ENCODE peak calls at places on chromosomes 13 and 19, in eight cellular contexts. E is GM23338, Q is lower lobe of right lung, B is kidney, I is caudate nucleus, H is Peyer's patch, W is testis, K is PC-3. U is an unnamed sample.

GRCh38 chr19:3389876-3390361 is 23.5 kb downstream of the NFIC start:
- DNase-seq in E (peak), Q (no peak), B (peak), I (no peak), H (no peak), W (no peak), K (no peak), U (peak)

GRCh38 chr13:42218576-42218975 is 53.4 kb upstream of the AKAP11 start:
- DNase-seq in E (no peak), Q (no peak), B (no peak), I (no peak), H (no peak), W (no peak), K (no peak), U (no peak)

GRCh38 chr13:87810391-87810801 is 139.2 kb downstream of the SLITRK5 start:
- DNase-seq in E (peak), Q (no peak), B (peak), I (no peak), H (peak), W (peak), K (peak), U (no peak)

GRCh38 chr13:40149611-40150283 is 494.3 kb downstream of the COG6 start:
- DNase-seq in E (no peak), Q (no peak), B (no peak), I (no peak), H (no peak), W (no peak), K (peak), U (peak)

GRCh38 chr13:97385854-97386253 is 48.1 kb upstream of the RAP2A start:
- DNase-seq in E (no peak), Q (no peak), B (no peak), I (no peak), H (no peak), W (no peak), K (peak), U (no peak)

GRCh38 chr13:27118428-27119054 is 53.1 kb downstream of the USP12 start:
- DNase-seq in E (no peak), Q (no peak), B (no peak), I (no peak), H (no peak), W (no peak), K (no peak), U (no peak)

GRCh38 chr19:47187797-47188196 is 43.2 kb downstream of the BBC3 start:
- DNase-seq in E (no peak), Q (no peak), B (no peak), I (no peak), H (no peak), W (no peak), K (peak), U (no peak)

GRCh38 chr19:48630289-48631036 is 6.7 kb downstream of the DBP start:
- DNase-seq in E (peak), Q (peak), B (peak), I (no peak), H (peak), W (peak), K (no peak), U (peak)

GRCh38 chr19:19062454-19063182 is 1.2 kb upstream of the SLC25A42 start:
- DNase-seq in E (peak), Q (no peak), B (no peak), I (no peak), H (no peak), W (no peak), K (peak), U (peak)

GRCh38 chr19:1134431-1134830 is 30.6 kb downstream of the GPX4 start:
- DNase-seq in E (no peak), Q (no peak), B (no peak), I (no peak), H (no peak), W (no peak), K (no peak), U (no peak)

GRCh38 chr19:49890349-49891311 is 6.1 kb downstream of the IL4I1 start:
- DNase-seq in E (peak), Q (peak), B (no peak), I (peak), H (peak), W (peak), K (no peak), U (no peak)

GRCh38 chr19:2166741-2167738 is 3.3 kb downstream of the DOT1L start:
- DNase-seq in E (peak), Q (peak), B (peak), I (peak), H (peak), W (peak), K (peak), U (peak)

GRCh38 chr13:109665211-109665610 is 121.2 kb downstream of the IRS2 start:
- DNase-seq in E (no peak), Q (no peak), B (no peak), I (no peak), H (no peak), W (no peak), K (no peak), U (no peak)

GRCh38 chr13:40316301-40316700 is 350.1 kb downstream of the FOXO1 start:
- DNase-seq in E (no peak), Q (no peak), B (no peak), I (no peak), H (no peak), W (no peak), K (no peak), U (no peak)

GRCh38 chr19:1045247-1045603 is 5.3 kb downstream of the ABCA7 start:
- DNase-seq in E (peak), Q (no peak), B (peak), I (no peak), H (peak), W (peak), K (peak), U (no peak)

GRCh38 chr19:29855087-29855486 is 43.3 kb downstream of the CCNE1 start:
- DNase-seq in E (peak), Q (no peak), B (no peak), I (no peak), H (no peak), W (no peak), K (no peak), U (no peak)

GRCh38 chr19:3061214-3062161 is 807 bp downstream of the TLE5 start:
- DNase-seq in E (no peak), Q (peak), B (peak), I (peak), H (peak), W (peak), K (no peak), U (peak)

GRCh38 chr19:13339869-13340268 is 166.4 kb downstream of the CACNA1A start:
- DNase-seq in E (peak), Q (no peak), B (no peak), I (peak), H (no peak), W (no peak), K (no peak), U (no peak)

GRCh38 chr13:44498969-44499368 is 77.2 kb downstream of the TSC22D1 start:
- DNase-seq in E (no peak), Q (no peak), B (no peak), I (no peak), H (no peak), W (peak), K (no peak), U (no peak)

GRCh38 chr13:20430296-20430695 is 95.4 kb downstream of the CRYL1 start:
- DNase-seq in E (no peak), Q (no peak), B (no peak), I (no peak), H (no peak), W (no peak), K (no peak), U (no peak)

GRCh38 chr13:20431687-20432384 is 93.8 kb downstream of the CRYL1 start:
- DNase-seq in E (no peak), Q (no peak), B (no peak), I (no peak), H (peak), W (no peak), K (no peak), U (no peak)

GRCh38 chr13:20431080-20431479 is 94.6 kb downstream of the CRYL1 start:
- DNase-seq in E (no peak), Q (no peak), B (peak), I (no peak), H (peak), W (no peak), K (no peak), U (no peak)

GRCh38 chr13:20428666-20429644 is 96.7 kb downstream of the CRYL1 start:
- DNase-seq in E (no peak), Q (no peak), B (no peak), I (no peak), H (no peak), W (no peak), K (peak), U (no peak)

DNA sequence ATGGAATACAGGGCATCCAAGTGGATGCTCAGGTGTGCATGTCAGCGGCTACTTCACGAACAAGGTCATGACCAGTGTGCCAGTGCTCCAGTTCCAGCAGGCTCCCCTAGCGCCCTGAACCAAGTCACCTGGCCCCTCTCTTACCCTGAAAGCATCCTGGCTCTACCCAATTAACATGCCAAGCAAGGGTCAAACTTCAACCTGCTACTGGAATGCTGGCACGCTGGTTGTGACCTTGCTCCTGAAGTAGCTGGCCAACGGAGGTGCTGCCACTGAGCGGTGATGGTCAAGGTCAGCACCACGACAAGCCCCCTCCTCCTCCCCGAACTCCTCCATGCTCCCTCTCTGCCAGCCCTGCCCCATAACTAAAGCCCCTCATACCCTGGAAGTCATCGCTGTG is 96.0 kb downstream of the CRYL1 start:
- DNase-seq in E (no peak), Q (no peak), B (no peak), I (no peak), H (peak), W (no peak), K (no peak), U (no peak)
- H3K27ac ChIP-seq in E (no peak), Q (no peak), B (no peak), I (no peak), H (no peak), W (no peak), K (no peak), U (no peak)

DNA sequence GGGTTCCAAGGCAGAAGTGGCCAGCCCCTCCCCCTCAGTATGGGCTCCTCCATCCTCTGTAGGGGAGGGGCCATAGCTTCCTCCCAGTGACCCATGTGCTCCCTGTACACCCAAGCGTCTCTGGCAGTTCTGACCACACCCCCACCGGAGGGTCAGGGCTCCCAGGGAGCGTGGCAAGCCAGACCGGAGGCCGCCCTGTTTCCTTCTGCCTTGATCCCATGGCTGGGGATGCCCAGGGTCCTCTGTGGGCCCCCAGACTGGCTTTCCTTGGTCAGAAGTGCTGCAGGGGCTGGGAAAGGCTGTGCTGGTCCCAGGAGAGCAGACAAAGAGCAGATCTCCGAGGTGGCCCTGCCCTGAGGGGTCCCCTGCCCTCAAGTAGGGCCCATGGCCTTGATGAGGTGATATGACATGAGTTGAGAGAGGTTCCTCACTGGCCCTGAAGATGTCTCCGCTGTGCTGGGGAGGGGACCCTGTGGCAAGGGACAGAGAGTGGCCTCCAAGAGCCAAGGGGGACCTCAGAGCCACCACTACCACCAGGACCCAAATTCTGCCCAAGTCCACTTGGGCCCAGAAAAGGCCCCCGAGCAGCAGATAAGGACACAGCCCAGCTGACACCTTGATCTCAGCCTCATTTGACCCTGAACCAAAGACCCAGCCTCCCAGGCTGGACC is 7.8 kb upstream of the F2RL3 start:
- DNase-seq in E (no peak), Q (no peak), B (no peak), I (no peak), H (no peak), W (no peak), K (no peak), U (no peak)
- H3K27ac ChIP-seq in E (no peak), Q (no peak), B (no peak), I (no peak), H (no peak), W (peak), K (no peak), U (no peak)

GRCh38 chr19:6536138-6536671 is 5.4 kb downstream of the TNFSF9 start:
- DNase-seq in E (peak), Q (peak), B (peak), I (no peak), H (peak), W (peak), K (peak), U (peak)
- H3K27ac ChIP-seq in E (no peak), Q (no peak), B (no peak), I (no peak), H (no peak), W (no peak), K (no peak), U (no peak)

GRCh38 chr19:41638624-41639023 is 11.8 kb upstream of the CEACAM4 start:
- DNase-seq in E (no peak), Q (no peak), B (peak), I (no peak), H (no peak), W (no peak), K (no peak), U (no peak)

GRCh38 chr19:41637484-41637883 is 10.6 kb upstream of the CEACAM4 start:
- DNase-seq in E (no peak), Q (no peak), B (no peak), I (no peak), H (no peak), W (no peak), K (no peak), U (no peak)

GRCh38 chr19:41646589-41647204 is 19.8 kb upstream of the CEACAM4 start:
- DNase-seq in E (peak), Q (peak), B (no peak), I (no peak), H (no peak), W (peak), K (peak), U (no peak)

GRCh38 chr19:41641879-41642485 is 15.1 kb upstream of the CEACAM4 start:
- DNase-seq in E (peak), Q (peak), B (peak), I (no peak), H (no peak), W (peak), K (peak), U (no peak)
- H3K27ac ChIP-seq in E (no peak), Q (no peak), B (no peak), I (no peak), H (no peak), W (no peak), K (no peak), U (no peak)

DNA sequence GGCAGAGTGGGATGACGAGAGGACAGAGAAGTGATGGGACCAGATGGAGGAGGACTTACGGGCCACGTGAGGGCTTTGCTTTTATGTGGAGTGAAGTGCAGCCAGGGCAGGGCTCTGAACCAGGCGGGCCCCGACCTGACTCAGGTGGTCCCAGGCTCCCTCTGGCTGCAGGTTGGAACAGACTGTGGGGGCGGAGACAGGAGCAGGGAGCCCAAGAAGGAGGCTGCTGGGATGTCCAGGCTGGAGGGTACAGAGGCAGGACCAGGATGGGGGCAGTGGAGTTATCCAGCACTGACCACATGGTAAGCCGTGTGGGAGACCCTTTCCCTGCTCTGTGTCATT is 2.1 kb downstream of the FXYD5 start:
- DNase-seq in E (no peak), Q (no peak), B (no peak), I (no peak), H (no peak), W (no peak), K (no peak), U (no peak)
- H3K27ac ChIP-seq in E (no peak), Q (no peak), B (no peak), I (no peak), H (no peak), W (no peak), K (no peak), U (no peak)

GRCh38 chr13:23445794-23446193 is 12.3 kb upstream of the SACS start:
- DNase-seq in E (no peak), Q (no peak), B (no peak), I (no peak), H (no peak), W (no peak), K (peak), U (no peak)

GRCh38 chr13:23450340-23451046 is 17.0 kb upstream of the SACS start:
- DNase-seq in E (no peak), Q (no peak), B (no peak), I (no peak), H (no peak), W (no peak), K (no peak), U (peak)

GRCh38 chr13:23447927-23448326 is 14.4 kb upstream of the SACS start:
- DNase-seq in E (no peak), Q (no peak), B (no peak), I (no peak), H (no peak), W (no peak), K (no peak), U (no peak)

GRCh38 chr13:23453132-23453531 is 19.6 kb upstream of the SACS start:
- DNase-seq in E (no peak), Q (no peak), B (no peak), I (no peak), H (no peak), W (no peak), K (no peak), U (no peak)

GRCh38 chr13:23449386-23450162 is 16.1 kb upstream of the SACS start:
- DNase-seq in E (peak), Q (no peak), B (no peak), I (no peak), H (no peak), W (no peak), K (no peak), U (no peak)
- H3K27ac ChIP-seq in E (peak), Q (no peak), B (no peak), I (no peak), H (no peak), W (no peak), K (no peak), U (peak)

GRCh38 chr13:99150575-99151370 is 49.9 kb upstream of the UBAC2 start:
- DNase-seq in E (no peak), Q (no peak), B (no peak), I (no peak), H (no peak), W (no peak), K (peak), U (no peak)
- H3K27ac ChIP-seq in E (no peak), Q (no peak), B (no peak), I (no peak), H (no peak), W (no peak), K (peak), U (no peak)

GRCh38 chr19:17854061-17854460 is 5.6 kb upstream of the RPL18A start:
- DNase-seq in E (peak), Q (no peak), B (no peak), I (no peak), H (no peak), W (no peak), K (no peak), U (no peak)

GRCh38 chr19:17847538-17848366 is at the start of gene JAK3:
- DNase-seq in E (peak), Q (peak), B (peak), I (peak), H (peak), W (peak), K (no peak), U (no peak)

GRCh38 chr19:17846146-17846545 is 1.6 kb downstream of the JAK3 start:
- DNase-seq in E (no peak), Q (no peak), B (no peak), I (no peak), H (no peak), W (no peak), K (no peak), U (no peak)

GRCh38 chr19:17843908-17844490 is 3.8 kb downstream of the JAK3 start:
- DNase-seq in E (no peak), Q (no peak), B (no peak), I (no peak), H (no peak), W (no peak), K (no peak), U (no peak)

GRCh38 chr19:17848598-17849292 is 963 bp upstream of the JAK3 start:
- DNase-seq in E (no peak), Q (no peak), B (no peak), I (no peak), H (no peak), W (no peak), K (no peak), U (no peak)
- H3K27ac ChIP-seq in E (no peak), Q (peak), B (no peak), I (no peak), H (peak), W (peak), K (no peak), U (no peak)

GRCh38 chr19:55393362-55393761 is 7.6 kb downstream of the RPL28 start:
- DNase-seq in E (no peak), Q (no peak), B (no peak), I (no peak), H (no peak), W (no peak), K (no peak), U (no peak)

GRCh38 chr19:55392820-55393219 is 7.1 kb downstream of the RPL28 start:
- DNase-seq in E (peak), Q (no peak), B (no peak), I (no peak), H (no peak), W (no peak), K (no peak), U (no peak)

GRCh38 chr19:55391191-55391670 is 5.5 kb downstream of the RPL28 start:
- DNase-seq in E (no peak), Q (no peak), B (no peak), I (no peak), H (no peak), W (no peak), K (no peak), U (no peak)

GRCh38 chr19:55390461-55390880 is 4.7 kb downstream of the RPL28 start:
- DNase-seq in E (peak), Q (no peak), B (no peak), I (no peak), H (no peak), W (no peak), K (no peak), U (no peak)

GRCh38 chr19:55391702-55392615 is 6.2 kb downstream of the RPL28 start:
- DNase-seq in E (peak), Q (no peak), B (no peak), I (no peak), H (no peak), W (no peak), K (peak), U (no peak)
- H3K27ac ChIP-seq in E (peak), Q (no peak), B (no peak), I (no peak), H (no peak), W (no peak), K (no peak), U (no peak)